ENCODE peak calls at places on chromosomes 1 and 21, in six cellular contexts. One of them, this sample, is unnamed.

GRCh38 chr1:46166521-46167462 is 8.1 kb upstream of the TSPAN1 start:
- DNase-seq in sigmoid colon: peak; percentile 72
- DNase-seq in AG04450: no peak
- DNase-seq in left ventricle myocardium inferior: peak; percentile 68
- DNase-seq in left lung: peak; percentile 86
- DNase-seq in A549: no peak
- DNase-seq in this sample: no peak

GRCh38 chr1:209104646-209105045 is 478.9 kb upstream of the CAMK1G start:
- DNase-seq in sigmoid colon: no peak
- DNase-seq in A549: no peak
- DNase-seq in left lung: no peak
- DNase-seq in left ventricle myocardium inferior: no peak
- DNase-seq in AG04450: no peak
- DNase-seq in this sample: no peak

GRCh38 chr1:227889047-227889862 is 58.5 kb downstream of the WNT9A start:
- DNase-seq in AG04450: no peak
- DNase-seq in left ventricle myocardium inferior: no peak
- DNase-seq in A549: no peak
- DNase-seq in left lung: peak; percentile 58
- DNase-seq in sigmoid colon: peak; percentile 63
- DNase-seq in this sample: no peak

GRCh38 chr1:167650266-167651160 is 20.5 kb downstream of the RCSD1 start:
- DNase-seq in sigmoid colon: no peak
- DNase-seq in A549: no peak
- DNase-seq in AG04450: no peak
- DNase-seq in left lung: no peak
- DNase-seq in left ventricle myocardium inferior: no peak
- DNase-seq in this sample: no peak

GRCh38 chr1:43232482-43232881 is 37.3 kb upstream of the TMEM125 start:
- DNase-seq in A549: no peak
- DNase-seq in left ventricle myocardium inferior: no peak
- DNase-seq in sigmoid colon: no peak
- DNase-seq in AG04450: no peak
- DNase-seq in left lung: no peak
- DNase-seq in this sample: no peak

GRCh38 chr1:83011270-83011669 is 987.7 kb downstream of the TTLL7 start:
- DNase-seq in left ventricle myocardium inferior: no peak
- DNase-seq in sigmoid colon: no peak
- DNase-seq in left lung: no peak
- DNase-seq in A549: no peak
- DNase-seq in AG04450: no peak
- DNase-seq in this sample: no peak

GRCh38 chr1:47824297-47824696 is 172.9 kb downstream of the TRABD2B start:
- DNase-seq in A549: no peak
- DNase-seq in left ventricle myocardium inferior: no peak
- DNase-seq in AG04450: no peak
- DNase-seq in left lung: no peak
- DNase-seq in sigmoid colon: no peak
- DNase-seq in this sample: no peak

GRCh38 chr1:201041011-201041410 is 17.5 kb upstream of the KIF21B start:
- DNase-seq in left ventricle myocardium inferior: no peak
- DNase-seq in A549: no peak
- DNase-seq in sigmoid colon: no peak
- DNase-seq in left lung: no peak
- DNase-seq in AG04450: no peak
- DNase-seq in this sample: no peak

GRCh38 chr1:38958967-38959366 is 17.3 kb upstream of the RHBDL2 start:
- DNase-seq in AG04450: no peak
- DNase-seq in A549: no peak
- DNase-seq in sigmoid colon: no peak
- DNase-seq in left lung: no peak
- DNase-seq in left ventricle myocardium inferior: no peak
- DNase-seq in this sample: no peak

GRCh38 chr1:167679714-167680113 is 42.1 kb upstream of the MPZL1 start:
- DNase-seq in A549: no peak
- DNase-seq in left ventricle myocardium inferior: no peak
- DNase-seq in sigmoid colon: no peak
- DNase-seq in AG04450: no peak
- DNase-seq in left lung: no peak
- DNase-seq in this sample: no peak

GRCh38 chr21:39715804-39716397 is 29.1 kb upstream of the IGSF5 start:
- DNase-seq in A549: peak; percentile 36
- DNase-seq in left ventricle myocardium inferior: peak; percentile 31
- DNase-seq in left lung: no peak
- DNase-seq in sigmoid colon: peak; percentile 68
- DNase-seq in AG04450: peak; percentile 8
- DNase-seq in this sample: no peak

GRCh38 chr1:114618606-114619005 is 37.2 kb upstream of the BCAS2 start:
- DNase-seq in AG04450: no peak
- DNase-seq in left lung: no peak
- DNase-seq in left ventricle myocardium inferior: no peak
- DNase-seq in A549: no peak
- DNase-seq in sigmoid colon: no peak
- DNase-seq in this sample: no peak

GRCh38 chr1:9075023-9075422 is 5.6 kb upstream of the SLC2A5 start:
- DNase-seq in sigmoid colon: peak; percentile 68
- DNase-seq in AG04450: no peak
- DNase-seq in A549: peak; percentile 23
- DNase-seq in left ventricle myocardium inferior: no peak
- DNase-seq in left lung: no peak
- DNase-seq in this sample: peak; percentile 53

GRCh38 chr1:177451191-177451590 is 280.4 kb downstream of the BRINP2 start:
- DNase-seq in sigmoid colon: no peak
- DNase-seq in AG04450: no peak
- DNase-seq in left lung: no peak
- DNase-seq in left ventricle myocardium inferior: no peak
- DNase-seq in A549: no peak
- DNase-seq in this sample: no peak

GRCh38 chr1:9836632-9836960 is 12.8 kb upstream of the CLSTN1 start:
- DNase-seq in AG04450: no peak
- DNase-seq in left lung: no peak
- DNase-seq in left ventricle myocardium inferior: no peak
- DNase-seq in A549: no peak
- DNase-seq in sigmoid colon: peak; percentile 46
- DNase-seq in this sample: peak; percentile 85

GRCh38 chr1:151024540-151025146 is 11.7 kb upstream of the BNIPL start:
- DNase-seq in sigmoid colon: peak; percentile 89
- DNase-seq in left lung: no peak
- DNase-seq in left ventricle myocardium inferior: peak; percentile 78
- DNase-seq in A549: peak; percentile 72
- DNase-seq in AG04450: no peak
- DNase-seq in this sample: no peak

GRCh38 chr1:30706528-30706927 is 16.9 kb downstream of the MATN1 start:
- DNase-seq in sigmoid colon: peak; percentile 88
- DNase-seq in left ventricle myocardium inferior: peak; percentile 71
- DNase-seq in AG04450: no peak
- DNase-seq in left lung: peak; percentile 79
- DNase-seq in A549: no peak
- DNase-seq in this sample: no peak

GRCh38 chr1:78649628-78650027 is at the start of gene IFI44:
- DNase-seq in AG04450: peak; percentile 46
- DNase-seq in left ventricle myocardium inferior: peak; percentile 84
- DNase-seq in sigmoid colon: peak; percentile 88
- DNase-seq in left lung: no peak
- DNase-seq in A549: no peak
- DNase-seq in this sample: peak; percentile 40

GRCh38 chr1:61864501-61864900 is 122.2 kb downstream of the PATJ start:
- DNase-seq in sigmoid colon: no peak
- DNase-seq in left ventricle myocardium inferior: no peak
- DNase-seq in A549: no peak
- DNase-seq in AG04450: no peak
- DNase-seq in left lung: no peak
- DNase-seq in this sample: no peak

GRCh38 chr1:55146781-55147180 is 68.4 kb downstream of the USP24 start:
- DNase-seq in left ventricle myocardium inferior: no peak
- DNase-seq in sigmoid colon: peak; percentile 73
- DNase-seq in left lung: no peak
- DNase-seq in AG04450: no peak
- DNase-seq in A549: peak; percentile 22
- DNase-seq in this sample: no peak

GRCh38 chr1:196980859-196981258 is 3.5 kb downstream of the CFHR5 start:
- DNase-seq in A549: no peak
- DNase-seq in left lung: no peak
- DNase-seq in left ventricle myocardium inferior: no peak
- DNase-seq in AG04450: no peak
- DNase-seq in sigmoid colon: no peak
- DNase-seq in this sample: no peak

GRCh38 chr1:88029142-88029541 is 654.9 kb upstream of the PKN2 start:
- DNase-seq in sigmoid colon: no peak
- DNase-seq in left ventricle myocardium inferior: no peak
- DNase-seq in A549: peak; percentile 46
- DNase-seq in AG04450: no peak
- DNase-seq in left lung: no peak
- DNase-seq in this sample: no peak

GRCh38 chr1:58763214-58763613 is 20.6 kb downstream of the JUN start:
- DNase-seq in left lung: no peak
- DNase-seq in sigmoid colon: no peak
- DNase-seq in A549: no peak
- DNase-seq in left ventricle myocardium inferior: no peak
- DNase-seq in AG04450: no peak
- DNase-seq in this sample: no peak

GRCh38 chr1:192771341-192771740 is 37.5 kb upstream of the RGS2 start:
- DNase-seq in left lung: no peak
- DNase-seq in sigmoid colon: no peak
- DNase-seq in A549: no peak
- DNase-seq in left ventricle myocardium inferior: no peak
- DNase-seq in AG04450: no peak
- DNase-seq in this sample: no peak

GRCh38 chr1:192766009-192766625 is 42.7 kb upstream of the RGS2 start:
- DNase-seq in sigmoid colon: no peak
- DNase-seq in left lung: no peak
- DNase-seq in AG04450: no peak
- DNase-seq in left ventricle myocardium inferior: no peak
- DNase-seq in A549: no peak
- DNase-seq in this sample: no peak

GRCh38 chr1:192767798-192768197 is 41.0 kb upstream of the RGS2 start:
- DNase-seq in sigmoid colon: no peak
- DNase-seq in left ventricle myocardium inferior: no peak
- DNase-seq in AG04450: no peak
- DNase-seq in left lung: no peak
- DNase-seq in A549: no peak
- DNase-seq in this sample: no peak

GRCh38 chr1:192766876-192767275 is 42.0 kb upstream of the RGS2 start:
- DNase-seq in left lung: no peak
- DNase-seq in AG04450: no peak
- DNase-seq in A549: peak; percentile 10
- DNase-seq in left ventricle myocardium inferior: no peak
- DNase-seq in sigmoid colon: no peak
- DNase-seq in this sample: no peak

DNA sequence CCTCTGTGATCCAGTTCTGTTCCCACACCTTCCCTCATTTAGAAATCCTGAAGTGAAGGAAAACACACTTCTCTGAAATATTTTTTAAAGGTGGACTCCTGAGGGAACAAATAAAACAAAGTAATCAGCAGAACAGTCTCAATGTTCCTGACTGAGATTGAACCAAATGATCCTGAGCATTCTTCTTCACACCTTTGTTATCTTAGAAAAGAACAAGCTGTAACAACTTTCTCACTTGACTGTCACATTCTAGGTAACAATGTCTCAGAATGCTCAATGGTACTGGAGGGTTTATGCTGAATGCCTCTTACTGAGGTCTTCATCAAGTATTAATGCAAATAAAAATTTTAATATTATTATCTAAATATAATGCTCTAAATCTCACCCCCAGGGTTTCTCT is 40.4 kb upstream of the RGS2 start:
- DNase-seq in sigmoid colon: no peak
- DNase-seq in A549: no peak
- DNase-seq in left lung: no peak
- DNase-seq in left ventricle myocardium inferior: no peak
- DNase-seq in AG04450: no peak
- DNase-seq in this sample: no peak
- H3K27ac ChIP-seq in sigmoid colon: no peak overlapping the region
- H3K27ac ChIP-seq in A549: no peak overlapping the region
- H3K27ac ChIP-seq in left lung: no peak overlapping the region
- H3K27ac ChIP-seq in left ventricle myocardium inferior: peak overlapping the region; percentile 54
- H3K27ac ChIP-seq in AG04450: no peak overlapping the region
- H3K27ac ChIP-seq in this sample: no peak overlapping the region

DNA sequence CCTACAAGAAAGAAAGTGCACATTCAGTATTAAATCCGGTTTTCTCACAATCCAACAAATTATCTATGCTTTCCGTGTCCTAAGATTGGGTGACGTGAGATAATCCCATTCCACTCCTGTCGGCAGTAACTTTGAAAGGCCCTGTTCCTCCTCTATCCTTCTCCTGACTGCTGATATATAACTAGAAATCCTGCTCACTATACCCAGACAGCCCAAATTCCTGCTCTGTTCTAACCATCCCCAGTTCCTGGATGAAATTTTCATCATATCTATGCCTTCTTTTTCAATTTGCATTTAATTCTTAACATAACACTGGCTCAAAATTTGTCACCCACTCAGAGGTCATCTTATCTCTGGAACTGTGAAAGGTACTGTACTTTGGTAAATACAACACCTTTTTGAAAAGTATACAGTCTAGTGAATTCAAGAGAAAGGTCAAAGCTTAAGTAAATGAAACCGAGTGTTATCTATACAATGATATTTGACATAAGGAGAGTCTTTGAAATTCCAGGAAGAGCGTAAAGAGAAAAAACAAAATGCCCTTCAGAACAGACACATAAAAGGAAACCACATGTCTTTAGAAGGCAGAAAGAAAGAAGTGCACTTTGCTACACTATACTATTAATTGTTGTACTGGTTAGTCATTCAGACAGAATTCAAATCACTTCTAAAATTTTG is 200.5 kb upstream of the NEGR1 start:
- DNase-seq in A549: no peak
- DNase-seq in sigmoid colon: no peak
- DNase-seq in left ventricle myocardium inferior: no peak
- DNase-seq in left lung: no peak
- DNase-seq in AG04450: no peak
- DNase-seq in this sample: no peak
- H3K27ac ChIP-seq in A549: no peak overlapping the region
- H3K27ac ChIP-seq in sigmoid colon: no peak overlapping the region
- H3K27ac ChIP-seq in left ventricle myocardium inferior: no peak overlapping the region
- H3K27ac ChIP-seq in left lung: no peak overlapping the region
- H3K27ac ChIP-seq in AG04450: no peak overlapping the region
- H3K27ac ChIP-seq in this sample: no peak overlapping the region

DNA sequence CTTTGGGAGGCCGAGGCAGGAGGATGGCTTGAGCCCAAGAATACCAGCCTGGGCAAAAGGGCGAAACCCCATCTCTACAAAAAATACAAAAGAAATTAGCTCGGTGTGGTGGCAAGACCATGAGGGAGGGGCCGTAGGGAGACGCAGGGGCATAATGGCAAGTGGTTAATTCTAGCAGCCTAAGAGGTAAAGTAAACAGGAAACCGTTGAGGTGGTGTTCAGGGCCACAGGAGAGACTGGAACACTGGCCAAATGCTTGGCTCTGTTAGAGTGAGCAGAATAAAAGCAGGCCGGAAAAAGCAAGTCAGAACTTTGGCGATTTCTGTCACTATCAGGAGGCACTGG is 89.2 kb downstream of the RIPK4 start:
- DNase-seq in left lung: no peak
- DNase-seq in sigmoid colon: no peak
- DNase-seq in left ventricle myocardium inferior: no peak
- DNase-seq in AG04450: no peak
- DNase-seq in A549: peak; percentile 82
- DNase-seq in this sample: no peak
- H3K27ac ChIP-seq in left lung: peak overlapping the region; percentile 91
- H3K27ac ChIP-seq in sigmoid colon: no peak overlapping the region
- H3K27ac ChIP-seq in left ventricle myocardium inferior: no peak overlapping the region
- H3K27ac ChIP-seq in AG04450: no peak overlapping the region
- H3K27ac ChIP-seq in A549: peak overlapping the region; percentile 98
- H3K27ac ChIP-seq in this sample: peak overlapping the region; percentile 99

GRCh38 chr21:43931454-43931853 is 66.4 kb downstream of the AGPAT3 start:
- DNase-seq in sigmoid colon: no peak
- DNase-seq in left ventricle myocardium inferior: no peak
- DNase-seq in AG04450: no peak
- DNase-seq in A549: no peak
- DNase-seq in left lung: peak; percentile 19
- DNase-seq in this sample: no peak
- H3K27ac ChIP-seq in sigmoid colon: no peak overlapping the region
- H3K27ac ChIP-seq in left ventricle myocardium inferior: peak overlapping the region; percentile 94
- H3K27ac ChIP-seq in AG04450: no peak overlapping the region
- H3K27ac ChIP-seq in A549: no peak overlapping the region
- H3K27ac ChIP-seq in left lung: no peak overlapping the region
- H3K27ac ChIP-seq in this sample: no peak overlapping the region

This sample was measured in epithelial cell of prostate.